ENCODE peak calls at places on chromosome 13, in seven cellular contexts. G, F, X, I, V, Z and W are unnamed samples.

GRCh38 chr13:42041684-42042035 is 6.8 kb upstream of the DGKH start:
- DNase-seq in G (peak), V (peak), I (no peak), F (peak), X (peak), Z (no peak), W (peak)

GRCh38 chr13:110070511-110071120 is 236.3 kb downstream of the COL4A1 start:
- DNase-seq in F (no peak), I (peak), V (no peak), X (no peak), G (peak), Z (no peak), W (peak)

GRCh38 chr13:111396457-111396856 is 76.0 kb downstream of the TEX29 start:
- DNase-seq in F (peak), X (no peak), V (no peak), I (no peak), Z (no peak), G (no peak), W (no peak)

GRCh38 chr13:33274264-33274663 is 11.3 kb downstream of the STARD13 start:
- DNase-seq in V (no peak), Z (no peak), X (no peak), G (no peak), F (no peak), I (no peak), W (peak)

GRCh38 chr13:105735269-105735668 is 800.2 kb downstream of the EFNB2 start:
- DNase-seq in Z (no peak), G (no peak), I (no peak), V (no peak), X (no peak), F (no peak), W (no peak)

GRCh38 chr13:22114630-22115311 is 443.9 kb downstream of the FGF9 start:
- DNase-seq in F (no peak), X (no peak), G (peak), I (no peak), V (no peak), Z (peak), W (no peak)

GRCh38 chr13:21137696-21138095 is 38.7 kb downstream of the SKA3 start:
- DNase-seq in F (peak), V (no peak), G (peak), I (no peak), Z (no peak), X (no peak), W (peak)

GRCh38 chr13:114128624-114129522 is 3.5 kb downstream of the RASA3 start:
- DNase-seq in G (peak), F (peak), X (peak), I (peak), Z (peak), V (no peak), W (peak)

GRCh38 chr13:112450567-112451240 is 74.5 kb downstream of the SPACA7 start:
- DNase-seq in Z (no peak), V (no peak), F (no peak), I (no peak), G (no peak), X (no peak), W (no peak)

GRCh38 chr13:110869231-110869804 is 45.6 kb downstream of the ANKRD10 start:
- DNase-seq in I (no peak), V (no peak), G (no peak), X (peak), Z (no peak), F (no peak), W (peak)

GRCh38 chr13:103066991-103067390 is 774 bp upstream of the SLC10A2 start:
- DNase-seq in I (no peak), X (no peak), V (no peak), G (no peak), Z (no peak), F (no peak), W (no peak)

GRCh38 chr13:27375686-27376326 is 48.6 kb upstream of the GTF3A start:
- DNase-seq in F (peak), X (peak), Z (no peak), G (peak), I (peak), V (no peak), W (peak)

GRCh38 chr13:111337206-111337605 is 16.8 kb downstream of the TEX29 start:
- DNase-seq in Z (no peak), F (no peak), X (no peak), V (no peak), I (peak), G (peak), W (peak)

GRCh38 chr13:44693156-44693826 is 117.2 kb upstream of the TSC22D1 start:
- DNase-seq in F (no peak), V (no peak), G (no peak), Z (no peak), X (no peak), I (no peak), W (no peak)

GRCh38 chr13:44695520-44695919 is 119.4 kb upstream of the TSC22D1 start:
- DNase-seq in V (no peak), F (no peak), X (no peak), Z (no peak), I (no peak), G (no peak), W (no peak)

GRCh38 chr13:44690376-44690775 is 114.2 kb upstream of the TSC22D1 start:
- DNase-seq in F (no peak), V (no peak), Z (no peak), G (no peak), X (no peak), I (no peak), W (no peak)

GRCh38 chr13:44694842-44695241 is 118.7 kb upstream of the TSC22D1 start:
- DNase-seq in X (no peak), Z (no peak), F (no peak), V (no peak), G (no peak), I (no peak), W (no peak)

GRCh38 chr13:44692173-44692713 is 116.1 kb upstream of the TSC22D1 start:
- DNase-seq in F (no peak), X (no peak), Z (no peak), G (peak), V (no peak), I (no peak), W (peak)
- TF ChIP-seq CTCF in F (no peak), X (no peak), Z (no peak), G (no peak), V (no peak), I (peak), W (no peak)

GRCh38 chr13:24670927-24671326 is 9.3 kb upstream of the ATP12A start:
- DNase-seq in Z (no peak), I (no peak), V (no peak), X (no peak), G (no peak), F (peak), W (peak)

GRCh38 chr13:24671367-24672117 is 8.7 kb upstream of the ATP12A start:
- DNase-seq in F (peak), I (peak), X (no peak), V (no peak), Z (no peak), G (peak), W (peak)

GRCh38 chr13:24668955-24669354 is 11.3 kb upstream of the ATP12A start:
- DNase-seq in X (no peak), F (peak), I (no peak), V (no peak), Z (no peak), G (no peak), W (no peak)

GRCh38 chr13:24670174-24670573 is 10.0 kb upstream of the ATP12A start:
- DNase-seq in G (no peak), V (no peak), X (no peak), F (peak), I (no peak), Z (no peak), W (no peak)

DNA sequence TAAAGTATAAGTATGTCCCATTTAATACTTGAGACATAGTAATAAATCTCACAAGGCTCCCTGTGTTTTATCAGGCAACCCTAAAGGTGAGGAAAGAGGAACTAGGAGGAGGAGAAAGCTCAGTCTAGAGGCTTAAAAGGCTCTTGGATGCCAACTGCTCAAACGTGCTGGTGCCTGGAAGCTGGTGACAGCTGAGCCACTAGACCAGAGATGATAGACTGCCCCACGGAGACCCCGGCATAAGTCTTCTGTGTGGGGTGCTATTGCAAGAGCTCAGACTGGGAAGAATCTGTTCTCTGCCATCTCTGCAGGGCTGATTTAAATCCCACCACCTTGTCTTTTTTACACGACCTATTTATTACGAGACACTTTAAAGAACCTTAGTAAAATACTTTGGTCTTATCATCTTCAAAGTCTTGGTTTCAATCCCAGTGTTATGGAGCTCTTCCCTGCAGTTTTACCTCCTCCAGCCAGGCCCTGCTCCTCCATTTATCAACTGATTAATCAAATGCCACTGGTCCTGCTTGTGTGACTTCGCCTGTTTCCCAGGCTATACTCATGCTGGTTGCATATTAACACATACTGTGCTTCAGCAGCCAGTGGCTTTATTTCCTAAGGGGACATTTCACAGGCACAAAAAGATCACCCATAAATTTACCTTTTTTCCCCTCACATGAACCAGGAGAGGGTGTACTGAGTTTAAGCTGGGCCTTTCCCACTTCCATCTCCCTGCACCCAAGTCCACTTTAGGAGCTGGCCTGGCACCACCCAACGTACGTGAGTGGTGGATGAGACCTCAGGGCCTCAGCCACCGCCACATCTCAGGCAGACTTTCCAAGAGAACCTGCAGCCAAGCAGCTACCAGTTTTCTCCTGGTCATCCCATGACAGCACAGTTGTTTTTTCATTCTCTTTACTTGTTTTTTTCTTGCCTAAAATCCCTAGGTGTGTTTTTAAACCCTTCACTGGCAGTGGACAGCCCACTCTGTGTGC is 7.8 kb upstream of the ATP12A start:
- DNase-seq in V (no peak), Z (no peak), I (no peak), G (no peak), X (no peak), F (peak), W (no peak)
- H3K4me3 ChIP-seq in V (no peak), Z (no peak), I (no peak), G (no peak), X (no peak), F (no peak), W (no peak)

DNA sequence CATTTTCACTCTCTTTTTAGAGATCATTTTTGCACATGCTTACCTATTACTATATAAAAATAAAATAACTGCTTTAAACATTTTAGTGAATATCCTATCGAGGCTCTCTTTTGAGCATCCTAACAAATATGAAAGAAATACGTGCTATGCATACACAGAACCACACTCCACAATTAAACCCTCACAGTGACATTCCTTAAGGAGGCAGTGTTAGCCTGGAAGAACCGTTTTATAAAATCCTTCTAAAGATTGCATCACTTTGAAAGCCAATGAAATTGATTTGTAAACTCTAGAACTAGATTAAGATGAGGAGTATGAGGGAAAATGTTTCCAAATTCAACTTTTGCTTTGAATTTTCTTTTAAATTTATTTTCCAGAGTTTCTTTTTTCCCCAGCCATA is 11.1 kb upstream of the ENOX1 start:
- DNase-seq in G (peak), Z (no peak), I (no peak), F (no peak), X (no peak), V (no peak), W (peak)
- TF ChIP-seq CTCF in G (peak), Z (no peak), I (no peak), F (no peak), X (no peak), V (no peak), W (peak)

GRCh38 chr13:59111711-59112110 is 1052.0 kb downstream of the DIAPH3 start:
- DNase-seq in Z (no peak), I (peak), V (no peak), G (peak), F (no peak), X (no peak), W (peak)
- H3K4me3 ChIP-seq in Z (no peak), I (peak), V (no peak), G (no peak), F (no peak), X (no peak), W (no peak)